ENCODE peak calls at places on chromosomes 2 and 18, in nine cellular contexts. One of them, this sample, is unnamed.

GRCh38 chr18:79941473-79942119 is 9.9 kb downstream of the SLC66A2 start:
- DNase-seq in type B pancreatic cell: peak; percentile 37
- DNase-seq in mucosa of descending colon: peak; percentile 4
- DNase-seq in KBM-7: no peak
- DNase-seq in WTC11: no peak
- DNase-seq in stimulated activated naive CD4-positive, alpha-beta T cell: no peak
- DNase-seq in iris pigment epithelial cell: no peak
- DNase-seq in T-helper 2 cell: no peak
- DNase-seq in HTR-8/SVneo: no peak
- DNase-seq in this sample: no peak

GRCh38 chr2:114219501-114219900 is 222.9 kb upstream of the DPP10 start:
- DNase-seq in iris pigment epithelial cell: no peak
- DNase-seq in stimulated activated naive CD4-positive, alpha-beta T cell: no peak
- DNase-seq in KBM-7: no peak
- DNase-seq in HTR-8/SVneo: no peak
- DNase-seq in type B pancreatic cell: no peak
- DNase-seq in WTC11: no peak
- DNase-seq in mucosa of descending colon: no peak
- DNase-seq in T-helper 2 cell: no peak
- DNase-seq in this sample: no peak

GRCh38 chr2:68915345-68915841 is 37.3 kb downstream of the GKN2 start:
- DNase-seq in mucosa of descending colon: no peak
- DNase-seq in iris pigment epithelial cell: no peak
- DNase-seq in HTR-8/SVneo: no peak
- DNase-seq in KBM-7: peak; percentile 59
- DNase-seq in WTC11: no peak
- DNase-seq in stimulated activated naive CD4-positive, alpha-beta T cell: no peak
- DNase-seq in type B pancreatic cell: no peak
- DNase-seq in T-helper 2 cell: no peak
- DNase-seq in this sample: no peak

GRCh38 chr2:168145011-168145410 is 102.4 kb downstream of the STK39 start:
- DNase-seq in T-helper 2 cell: no peak
- DNase-seq in mucosa of descending colon: no peak
- DNase-seq in HTR-8/SVneo: no peak
- DNase-seq in KBM-7: no peak
- DNase-seq in type B pancreatic cell: no peak
- DNase-seq in iris pigment epithelial cell: no peak
- DNase-seq in WTC11: no peak
- DNase-seq in stimulated activated naive CD4-positive, alpha-beta T cell: no peak
- DNase-seq in this sample: no peak

GRCh38 chr2:142020368-142020767 is 110.4 kb downstream of the LRP1B start:
- DNase-seq in iris pigment epithelial cell: no peak
- DNase-seq in WTC11: no peak
- DNase-seq in mucosa of descending colon: no peak
- DNase-seq in T-helper 2 cell: no peak
- DNase-seq in stimulated activated naive CD4-positive, alpha-beta T cell: no peak
- DNase-seq in KBM-7: no peak
- DNase-seq in type B pancreatic cell: no peak
- DNase-seq in HTR-8/SVneo: no peak
- DNase-seq in this sample: no peak

GRCh38 chr2:202339052-202339870 is 36.9 kb upstream of the BMPR2 start:
- DNase-seq in HTR-8/SVneo: peak; percentile 35
- DNase-seq in stimulated activated naive CD4-positive, alpha-beta T cell: no peak
- DNase-seq in T-helper 2 cell: no peak
- DNase-seq in iris pigment epithelial cell: peak; percentile 56
- DNase-seq in mucosa of descending colon: no peak
- DNase-seq in WTC11: no peak
- DNase-seq in KBM-7: no peak
- DNase-seq in type B pancreatic cell: no peak
- DNase-seq in this sample: peak; percentile 54

GRCh38 chr2:203873921-203874631 is 6.5 kb downstream of the CTLA4 start:
- DNase-seq in stimulated activated naive CD4-positive, alpha-beta T cell: no peak
- DNase-seq in iris pigment epithelial cell: no peak
- DNase-seq in T-helper 2 cell: no peak
- DNase-seq in KBM-7: no peak
- DNase-seq in HTR-8/SVneo: no peak
- DNase-seq in mucosa of descending colon: no peak
- DNase-seq in WTC11: no peak
- DNase-seq in type B pancreatic cell: no peak
- DNase-seq in this sample: no peak

GRCh38 chr2:61882850-61883249 is 5.6 kb downstream of the CCT4 start:
- DNase-seq in HTR-8/SVneo: no peak
- DNase-seq in WTC11: no peak
- DNase-seq in type B pancreatic cell: no peak
- DNase-seq in T-helper 2 cell: no peak
- DNase-seq in mucosa of descending colon: no peak
- DNase-seq in stimulated activated naive CD4-positive, alpha-beta T cell: no peak
- DNase-seq in KBM-7: no peak
- DNase-seq in iris pigment epithelial cell: no peak
- DNase-seq in this sample: no peak

GRCh38 chr18:41396861-41397260 is 558.2 kb upstream of the PIK3C3 start:
- DNase-seq in WTC11: no peak
- DNase-seq in T-helper 2 cell: no peak
- DNase-seq in type B pancreatic cell: no peak
- DNase-seq in mucosa of descending colon: no peak
- DNase-seq in KBM-7: no peak
- DNase-seq in HTR-8/SVneo: no peak
- DNase-seq in iris pigment epithelial cell: no peak
- DNase-seq in stimulated activated naive CD4-positive, alpha-beta T cell: no peak
- DNase-seq in this sample: no peak

GRCh38 chr18:34352385-34353163 is 127.9 kb upstream of the NOL4 start:
- DNase-seq in stimulated activated naive CD4-positive, alpha-beta T cell: no peak
- DNase-seq in mucosa of descending colon: peak; percentile 30
- DNase-seq in iris pigment epithelial cell: no peak
- DNase-seq in T-helper 2 cell: no peak
- DNase-seq in HTR-8/SVneo: no peak
- DNase-seq in WTC11: no peak
- DNase-seq in KBM-7: no peak
- DNase-seq in type B pancreatic cell: no peak
- DNase-seq in this sample: no peak

GRCh38 chr2:205058409-205058808 is 513.1 kb downstream of the PARD3B start:
- DNase-seq in WTC11: no peak
- DNase-seq in stimulated activated naive CD4-positive, alpha-beta T cell: no peak
- DNase-seq in type B pancreatic cell: no peak
- DNase-seq in iris pigment epithelial cell: peak; percentile 7
- DNase-seq in HTR-8/SVneo: no peak
- DNase-seq in mucosa of descending colon: no peak
- DNase-seq in KBM-7: no peak
- DNase-seq in T-helper 2 cell: no peak
- DNase-seq in this sample: peak; percentile 11

GRCh38 chr2:105261061-105261460 is 19.5 kb downstream of the GPR45 start:
- DNase-seq in HTR-8/SVneo: peak; percentile 69
- DNase-seq in type B pancreatic cell: no peak
- DNase-seq in stimulated activated naive CD4-positive, alpha-beta T cell: no peak
- DNase-seq in T-helper 2 cell: no peak
- DNase-seq in KBM-7: no peak
- DNase-seq in mucosa of descending colon: no peak
- DNase-seq in WTC11: no peak
- DNase-seq in iris pigment epithelial cell: peak; percentile 100
- DNase-seq in this sample: peak; percentile 78

GRCh38 chr2:75432761-75433361 is 127.9 kb downstream of the EVA1A start:
- DNase-seq in stimulated activated naive CD4-positive, alpha-beta T cell: no peak
- DNase-seq in mucosa of descending colon: no peak
- DNase-seq in type B pancreatic cell: no peak
- DNase-seq in HTR-8/SVneo: no peak
- DNase-seq in KBM-7: no peak
- DNase-seq in WTC11: no peak
- DNase-seq in iris pigment epithelial cell: peak; percentile 51
- DNase-seq in T-helper 2 cell: no peak
- DNase-seq in this sample: no peak

GRCh38 chr2:46645681-46646162 is 166.4 kb downstream of the TMEM247 start:
- DNase-seq in HTR-8/SVneo: peak; percentile 74
- DNase-seq in type B pancreatic cell: no peak
- DNase-seq in T-helper 2 cell: no peak
- DNase-seq in mucosa of descending colon: no peak
- DNase-seq in stimulated activated naive CD4-positive, alpha-beta T cell: no peak
- DNase-seq in WTC11: no peak
- DNase-seq in iris pigment epithelial cell: peak; percentile 99
- DNase-seq in KBM-7: peak; percentile 35
- DNase-seq in this sample: peak; percentile 92

GRCh38 chr2:199798004-199798403 is 53.0 kb downstream of the FTCDNL1 start:
- DNase-seq in type B pancreatic cell: no peak
- DNase-seq in WTC11: no peak
- DNase-seq in T-helper 2 cell: no peak
- DNase-seq in mucosa of descending colon: no peak
- DNase-seq in stimulated activated naive CD4-positive, alpha-beta T cell: no peak
- DNase-seq in KBM-7: no peak
- DNase-seq in HTR-8/SVneo: no peak
- DNase-seq in iris pigment epithelial cell: no peak
- DNase-seq in this sample: no peak

GRCh38 chr2:85529809-85530208 is 9.2 kb upstream of the MAT2A start:
- DNase-seq in WTC11: no peak
- DNase-seq in T-helper 2 cell: no peak
- DNase-seq in HTR-8/SVneo: no peak
- DNase-seq in mucosa of descending colon: no peak
- DNase-seq in stimulated activated naive CD4-positive, alpha-beta T cell: no peak
- DNase-seq in iris pigment epithelial cell: no peak
- DNase-seq in type B pancreatic cell: no peak
- DNase-seq in KBM-7: no peak
- DNase-seq in this sample: no peak

GRCh38 chr2:220969348-220969747 is 602.8 kb downstream of the EPHA4 start:
- DNase-seq in mucosa of descending colon: no peak
- DNase-seq in WTC11: no peak
- DNase-seq in HTR-8/SVneo: peak; percentile 19
- DNase-seq in KBM-7: no peak
- DNase-seq in iris pigment epithelial cell: no peak
- DNase-seq in stimulated activated naive CD4-positive, alpha-beta T cell: no peak
- DNase-seq in type B pancreatic cell: no peak
- DNase-seq in T-helper 2 cell: no peak
- DNase-seq in this sample: no peak

GRCh38 chr2:169139993-169140767 is 70.8 kb downstream of the DHRS9 start:
- DNase-seq in stimulated activated naive CD4-positive, alpha-beta T cell: no peak
- DNase-seq in type B pancreatic cell: no peak
- DNase-seq in KBM-7: no peak
- DNase-seq in iris pigment epithelial cell: no peak
- DNase-seq in HTR-8/SVneo: no peak
- DNase-seq in mucosa of descending colon: no peak
- DNase-seq in T-helper 2 cell: no peak
- DNase-seq in WTC11: peak; percentile 54
- DNase-seq in this sample: no peak

GRCh38 chr2:207801259-207801658 is 31.6 kb upstream of the FZD5 start:
- DNase-seq in T-helper 2 cell: no peak
- DNase-seq in KBM-7: no peak
- DNase-seq in iris pigment epithelial cell: no peak
- DNase-seq in WTC11: no peak
- DNase-seq in HTR-8/SVneo: no peak
- DNase-seq in mucosa of descending colon: no peak
- DNase-seq in stimulated activated naive CD4-positive, alpha-beta T cell: no peak
- DNase-seq in type B pancreatic cell: no peak
- DNase-seq in this sample: no peak

This sample was measured in fibroblast of the aortic adventitia.